ENCODE peak calls at places on chromosomes 3 and 15, in seven cellular contexts. I is choroid plexus epithelial cell, P is LNCaP clone FGC, D is ovary, F is gastrocnemius medialis, G is cardiac muscle cell, W is NB4. R is an unnamed sample.

GRCh38 chr3:151382671-151383070 is 1.9 kb downstream of the P2RY12 start:
- DNase-seq in P (no peak), D (no peak), I (no peak), W (peak), F (no peak), G (no peak), R (no peak)

GRCh38 chr3:170584585-170585007 is 1.3 kb downstream of the SLC7A14 start:
- DNase-seq in P (peak), F (no peak), I (peak), W (peak), G (peak), D (peak), R (peak)

GRCh38 chr3:38457111-38458003 is 3.7 kb downstream of the ACVR2B start:
- DNase-seq in D (no peak), I (peak), P (no peak), W (no peak), G (no peak), F (no peak), R (no peak)

GRCh38 chr15:32636908-32637567 is 4.5 kb upstream of the SCG5 start:
- DNase-seq in G (no peak), D (no peak), W (no peak), I (no peak), P (no peak), F (no peak), R (no peak)

GRCh38 chr15:58258501-58259274 is 120.5 kb downstream of the AQP9 start:
- DNase-seq in F (peak), I (peak), G (no peak), P (no peak), D (no peak), W (no peak), R (peak)

GRCh38 chr15:52783929-52784798 is 6.0 kb downstream of the ONECUT1 start:
- DNase-seq in F (no peak), W (no peak), D (no peak), I (no peak), G (peak), P (no peak), R (no peak)

GRCh38 chr15:48974865-48975264 is 11.1 kb upstream of the SHC4 start:
- DNase-seq in I (peak), F (no peak), W (peak), P (no peak), D (no peak), G (peak), R (no peak)

GRCh38 chr3:33488246-33488645 is 48.0 kb upstream of the UBP1 start:
- DNase-seq in D (no peak), P (no peak), I (no peak), W (no peak), G (no peak), F (no peak), R (no peak)

GRCh38 chr3:153961498-153961897 is 159.7 kb upstream of the ARHGEF26 start:
- DNase-seq in F (no peak), D (no peak), G (peak), P (peak), W (no peak), I (no peak), R (no peak)

GRCh38 chr3:57726395-57726794 is 29.7 kb upstream of the SLMAP start:
- DNase-seq in P (no peak), W (no peak), G (no peak), I (no peak), D (no peak), F (no peak), R (no peak)

GRCh38 chr15:76978522-76979330 is 16.2 kb upstream of the PSTPIP1 start:
- DNase-seq in F (no peak), I (no peak), G (no peak), P (no peak), W (no peak), D (no peak), R (no peak)

GRCh38 chr3:45688882-45689786 is at the start of gene SACM1L:
- DNase-seq in G (peak), D (peak), F (peak), I (peak), P (peak), W (peak), R (peak)

GRCh38 chr3:45688194-45688881 is 858 bp upstream of the SACM1L start:
- DNase-seq in I (peak), D (peak), P (no peak), F (no peak), G (peak), W (peak), R (peak)

GRCh38 chr3:45689787-45690145 is 570 bp downstream of the SACM1L start:
- DNase-seq in G (no peak), D (no peak), F (no peak), P (no peak), I (peak), W (peak), R (no peak)

GRCh38 chr3:45692866-45693265 is 3.7 kb downstream of the SACM1L start:
- DNase-seq in D (no peak), I (no peak), P (peak), G (no peak), W (no peak), F (no peak), R (no peak)

DNA sequence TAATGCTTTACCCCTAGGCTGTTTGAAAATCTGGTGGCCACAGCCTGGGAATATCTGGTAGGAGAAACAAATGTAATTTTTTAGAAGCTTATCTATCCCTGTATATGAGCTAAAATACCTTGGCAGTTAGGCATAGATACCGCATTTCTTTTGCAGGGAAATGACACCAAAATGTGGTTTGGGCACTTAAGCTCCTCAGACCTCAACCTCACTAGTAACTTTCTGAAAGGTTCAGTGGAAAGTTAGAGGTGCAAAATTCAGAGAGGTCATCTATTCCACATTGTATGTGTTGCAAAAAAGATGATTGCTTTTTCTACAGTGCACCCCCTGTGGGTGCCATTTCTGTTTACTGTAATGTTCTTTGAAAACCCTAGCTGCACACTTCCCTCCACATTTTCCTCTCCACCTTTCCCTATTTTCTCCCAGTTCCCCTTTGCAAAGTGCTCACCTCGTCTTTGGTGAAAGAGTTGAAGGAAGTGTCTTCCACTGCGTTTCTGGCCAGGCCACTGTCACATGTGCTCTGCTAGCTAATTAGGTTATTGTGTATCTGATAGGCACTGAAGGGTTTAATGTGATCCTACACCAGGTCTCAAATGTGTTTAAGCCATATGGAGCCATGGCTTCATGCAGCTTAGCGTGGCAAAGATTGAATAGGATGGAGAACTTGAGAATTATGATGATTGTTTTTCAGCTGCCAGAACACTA is 1.3 kb downstream of the SACM1L start:
- DNase-seq in D (no peak), I (no peak), F (no peak), P (no peak), W (peak), G (no peak), R (no peak)
- TF ChIP-seq CTCF in D (no peak), I (peak), F (no peak), P (no peak), W (no peak), G (peak), R (no peak)

GRCh38 chr3:192570757-192571156 is 156.6 kb downstream of the FGF12 start:
- DNase-seq in D (no peak), P (no peak), W (no peak), F (no peak), G (no peak), I (peak), R (no peak)
- H3K4me3 ChIP-seq in D (peak), P (no peak), W (no peak), F (peak), G (no peak), I (peak), R (peak)

GRCh38 chr3:124839896-124840295 is 47.3 kb downstream of the ITGB5 start:
- DNase-seq in G (no peak), P (no peak), D (no peak), W (no peak), I (no peak), F (no peak), R (no peak)

GRCh38 chr3:124837065-124837464 is 50.1 kb downstream of the ITGB5 start:
- DNase-seq in F (no peak), I (no peak), D (no peak), P (peak), G (no peak), W (no peak), R (no peak)

GRCh38 chr3:124836448-124836847 is 50.7 kb downstream of the ITGB5 start:
- DNase-seq in G (no peak), W (no peak), D (no peak), P (no peak), I (no peak), F (no peak), R (no peak)

GRCh38 chr3:124838963-124839362 is 48.2 kb downstream of the ITGB5 start:
- DNase-seq in G (no peak), F (no peak), I (no peak), P (no peak), W (no peak), D (no peak), R (no peak)

GRCh38 chr3:124837730-124838186 is 49.4 kb downstream of the ITGB5 start:
- DNase-seq in F (no peak), D (no peak), I (peak), P (peak), W (no peak), G (no peak), R (peak)
- TF ChIP-seq CTCF in F (no peak), D (no peak), I (no peak), P (no peak), W (no peak), G (no peak), R (no peak)

DNA sequence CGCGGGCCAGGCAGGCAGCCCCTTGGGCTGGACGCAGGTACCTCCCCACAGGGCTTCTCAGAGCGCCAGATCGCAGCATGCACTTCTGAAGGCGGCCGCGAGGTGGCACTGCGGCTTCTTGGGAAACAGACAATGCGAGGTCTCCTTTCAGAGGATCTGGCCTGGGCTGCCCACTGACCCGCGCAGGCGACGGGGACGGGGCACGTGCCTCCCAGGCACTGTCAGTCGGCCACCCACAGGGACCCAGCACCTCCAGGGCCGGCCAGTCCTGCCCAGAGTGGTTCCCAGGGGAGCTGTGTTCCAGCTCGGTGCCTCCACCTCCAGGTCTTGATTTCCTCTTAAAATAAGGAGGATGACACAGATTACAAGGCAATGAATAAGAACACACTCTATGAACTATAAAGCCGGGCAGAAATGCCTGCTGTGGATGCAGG is 24.4 kb upstream of the TXNRD3 start:
- DNase-seq in W (peak), F (peak), P (no peak), G (peak), I (peak), D (peak), R (peak)
- H3K4me3 ChIP-seq in W (no peak), F (no peak), P (no peak), G (no peak), I (no peak), D (no peak), R (peak)

GRCh38 chr3:100068758-100069345 is 45.4 kb downstream of the FILIP1L start:
- DNase-seq in P (peak), G (peak), F (peak), D (peak), I (peak), W (peak), R (peak)
- TF ChIP-seq CTCF in P (peak), G (peak), F (peak), D (peak), I (peak), W (peak), R (peak)

DNA sequence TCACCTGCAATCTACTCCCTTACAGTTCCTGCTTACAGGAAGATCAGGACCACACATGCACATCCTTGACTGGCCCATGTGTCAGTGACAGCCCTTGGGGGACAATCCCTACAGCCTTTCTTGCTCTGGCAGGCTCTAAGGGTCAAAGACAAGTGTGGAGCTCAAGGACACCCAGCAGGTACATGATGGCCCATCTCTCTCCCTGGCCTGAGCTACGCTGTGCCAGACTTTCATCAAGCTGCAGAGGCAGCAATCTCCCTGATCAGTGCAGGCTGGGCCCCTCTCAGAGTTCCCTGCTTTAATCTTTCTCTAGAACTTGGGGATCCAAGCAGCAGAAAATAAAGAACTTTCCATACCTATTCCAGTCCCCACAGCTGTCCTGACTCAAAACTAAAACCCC is 2.6 kb downstream of the SEMA7A start:
- DNase-seq in F (no peak), W (no peak), D (no peak), P (no peak), I (no peak), G (no peak), R (peak)
- H3K4me3 ChIP-seq in F (no peak), W (no peak), D (no peak), P (no peak), I (no peak), G (no peak), R (no peak)

DNA sequence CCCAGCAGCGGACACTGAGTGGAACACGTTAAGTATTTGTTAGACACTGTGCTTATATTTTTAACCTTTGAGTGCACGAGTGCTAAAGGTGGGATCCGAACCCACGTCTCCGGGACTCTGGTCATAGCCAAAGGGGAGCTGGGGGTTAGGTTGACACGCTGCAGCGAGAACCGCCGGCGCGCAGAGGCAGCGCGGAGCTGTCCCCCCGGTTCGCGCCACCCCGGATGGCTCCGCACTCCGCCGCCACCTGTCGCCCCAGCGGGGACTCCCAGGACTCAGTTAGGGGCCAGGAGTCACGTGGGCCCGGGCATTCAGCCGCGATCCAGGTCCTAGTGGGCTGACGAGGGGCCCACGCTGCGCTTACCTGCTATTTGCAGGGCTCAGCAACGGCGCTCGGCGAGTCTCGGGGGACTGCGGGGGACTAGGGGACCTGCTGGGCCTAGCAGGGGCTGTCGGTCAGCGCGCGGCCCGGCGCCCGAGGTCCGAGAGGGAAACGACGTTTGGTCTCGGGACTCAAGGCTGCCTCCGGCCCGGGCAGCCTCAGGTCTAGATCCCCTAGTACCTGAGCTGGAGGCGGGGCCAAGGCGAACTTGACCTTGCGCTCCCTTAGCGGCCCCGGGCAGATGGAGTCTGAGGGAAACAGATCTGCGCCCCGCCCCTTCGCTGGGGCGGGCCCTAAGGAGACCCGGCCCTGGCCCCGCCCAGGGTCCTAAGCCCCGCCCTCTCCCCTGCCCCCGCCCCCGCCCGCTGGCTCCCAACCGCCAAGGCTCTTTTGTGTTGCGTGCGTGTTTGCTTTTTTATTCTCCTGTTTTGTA is at the start of gene NMNAT3:
- DNase-seq in P (no peak), G (peak), F (peak), W (peak), I (peak), D (peak), R (peak)
- TF ChIP-seq CTCF in P (peak), G (no peak), F (no peak), W (no peak), I (no peak), D (no peak), R (no peak)

DNA sequence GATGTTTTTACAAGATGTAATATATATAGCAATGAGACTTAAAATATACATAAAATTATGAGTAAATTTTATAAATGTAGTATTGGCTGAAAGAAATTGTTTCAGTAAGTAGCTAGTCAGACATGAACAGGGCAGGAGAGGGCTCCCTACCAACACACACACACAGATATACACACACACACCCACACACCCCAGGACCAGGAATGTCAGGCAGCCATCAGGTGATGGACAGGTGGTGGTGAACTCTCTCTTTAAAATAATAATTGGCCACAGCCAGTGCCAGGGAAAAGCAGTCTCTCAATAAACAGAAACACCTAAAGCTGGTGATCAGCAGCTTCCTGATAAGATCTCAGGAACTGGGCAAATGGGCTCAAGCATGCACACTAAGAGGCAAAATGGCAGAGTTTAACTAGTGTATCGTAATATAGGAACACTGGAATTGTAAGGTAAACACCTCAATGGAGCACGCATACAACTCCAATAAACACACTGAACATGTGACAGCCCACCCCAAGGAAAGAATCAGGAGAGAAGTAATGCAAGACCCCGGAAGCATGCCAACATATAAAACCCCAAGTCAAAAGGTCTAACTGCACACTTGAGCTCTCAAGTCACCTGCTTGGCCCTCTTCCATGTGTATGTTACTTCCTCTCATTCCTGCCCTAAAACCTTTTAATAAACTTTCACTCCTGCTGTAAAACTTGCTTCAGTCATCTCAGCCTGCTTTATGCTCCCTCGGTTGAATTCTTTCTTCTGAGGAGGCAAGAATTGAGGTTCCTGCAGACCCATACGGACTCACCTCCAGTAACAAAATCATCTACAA is 1034.1 kb upstream of the SEMA6D start:
- DNase-seq in G (no peak), D (no peak), I (no peak), W (no peak), F (no peak), P (peak), R (no peak)
- H3K4me3 ChIP-seq in G (no peak), D (no peak), I (no peak), W (no peak), F (no peak), P (no peak), R (no peak)

DNA sequence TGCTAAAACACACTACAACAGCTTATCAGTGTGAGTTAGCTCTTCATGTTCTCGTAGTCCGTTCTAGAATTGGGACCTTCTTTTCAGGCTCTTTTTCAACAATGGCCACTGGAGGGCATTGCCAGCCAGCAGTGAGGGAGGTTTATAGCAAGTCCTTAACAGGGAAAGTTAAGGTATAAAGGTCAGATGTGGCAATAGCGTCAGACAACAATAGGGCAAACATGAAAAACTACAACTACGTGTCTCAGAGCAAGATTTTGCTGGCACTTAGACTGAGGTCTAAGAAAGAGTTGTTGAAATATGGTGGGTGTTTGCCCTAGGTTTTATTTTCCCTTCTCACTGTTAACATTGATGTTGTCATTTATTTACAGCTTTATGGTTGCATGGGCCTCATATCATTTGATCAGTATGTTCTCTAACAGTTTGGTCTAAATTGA is 161.4 kb downstream of the GMNC start:
- DNase-seq in D (no peak), G (peak), P (peak), I (peak), W (peak), F (no peak), R (peak)
- TF ChIP-seq CTCF in D (no peak), G (peak), P (peak), I (peak), W (peak), F (no peak), R (peak)

GRCh38 chr3:123540285-123540684 is 44.6 kb downstream of the HACD2 start:
- DNase-seq in I (no peak), D (no peak), P (no peak), F (no peak), G (no peak), W (no peak), R (no peak)
- H3K4me3 ChIP-seq in I (no peak), D (no peak), P (no peak), F (no peak), G (no peak), W (no peak), R (no peak)

R was measured in foreskin fibroblast.